ENCODE peak calls at places on chromosomes 11 and 22, in five cellular contexts. B is GM12865, K is OCI-M1, E is lower lobe of right lung, D is fibroblast of mammary gland. H is an unnamed sample.

GRCh38 chr11:19164230-19164855 is 37.4 kb downstream of the CSRP3 start:
- DNase-seq in B (no peak), E (no peak), K (no peak), D (no peak), H (no peak)

GRCh38 chr22:20456064-20456721 is 18.6 kb upstream of the SCARF2 start:
- DNase-seq in E (peak; percentile 82), B (peak; percentile 88), D (peak; percentile 83), K (peak; percentile 90), H (peak; percentile 84)

GRCh38 chr22:29719894-29720645 is at the start of gene CABP7:
- DNase-seq in K (no peak), E (no peak), D (no peak), B (no peak), H (peak; percentile 16)

GRCh38 chr11:27977031-27977430 is 130.9 kb downstream of the KIF18A start:
- DNase-seq in D (peak; percentile 33), E (no peak), B (no peak), K (no peak), H (peak; percentile 93)

GRCh38 chr11:12074529-12075195 is 35.7 kb upstream of the MICAL2 start:
- DNase-seq in D (peak; percentile 65), E (no peak), K (no peak), B (no peak), H (no peak)

GRCh38 chr11:14644396-14645246 is 1.0 kb downstream of the PDE3B start:
- DNase-seq in K (peak; percentile 65), D (no peak), E (peak; percentile 61), B (peak; percentile 52), H (peak; percentile 5)

GRCh38 chr22:23178512-23179254 is 1.6 kb upstream of the BCR start:
- DNase-seq in D (peak; percentile 53), B (peak; percentile 66), K (peak; percentile 84), E (peak; percentile 75), H (peak; percentile 69)

GRCh38 chr11:75777461-75778110 is 9.0 kb downstream of the DGAT2 start:
- DNase-seq in E (peak; percentile 48), D (peak; percentile 8), K (peak; percentile 57), B (no peak), H (peak; percentile 60)

GRCh38 chr22:46592390-46592872 is 27.8 kb upstream of the GRAMD4 start:
- DNase-seq in E (peak; percentile 70), B (peak; percentile 83), K (peak; percentile 55), D (peak; percentile 59), H (peak; percentile 75)

GRCh38 chr11:83257638-83258229 is 28.4 kb downstream of the CCDC90B start:
- DNase-seq in D (peak; percentile 89), B (no peak), K (no peak), E (no peak), H (peak; percentile 93)

GRCh38 chr22:44753189-44754042 is 1.0 kb downstream of the ARHGAP8 start:
- DNase-seq in D (peak; percentile 58), B (no peak), E (no peak), K (no peak), H (no peak)

GRCh38 chr11:125289419-125290088 is 125.0 kb downstream of the PKNOX2 start:
- DNase-seq in K (no peak), D (no peak), B (no peak), E (no peak), H (no peak)

GRCh38 chr11:88402192-88402715 is 64.7 kb upstream of the CTSC start:
- DNase-seq in B (peak; percentile 45), E (no peak), D (peak; percentile 91), K (peak; percentile 85), H (peak; percentile 87)

GRCh38 chr22:24554316-24555159 is at the start of gene GUCD1:
- DNase-seq in B (peak; percentile 52), D (peak; percentile 47), K (peak; percentile 73), E (peak; percentile 54), H (peak; percentile 60)

GRCh38 chr11:74321487-74322188 is 10.2 kb upstream of the P4HA3 start:
- DNase-seq in D (peak; percentile 82), B (peak; percentile 54), K (peak; percentile 93), E (no peak), H (peak; percentile 20)

GRCh38 chr22:38017272-38017920 is 33.0 kb upstream of the SOX10 start:
- DNase-seq in K (peak; percentile 30), D (peak; percentile 72), E (peak; percentile 89), B (no peak), H (peak; percentile 33)

GRCh38 chr11:77092382-77092781 is 10.3 kb upstream of the OMP start:
- DNase-seq in K (no peak), B (no peak), E (peak; percentile 37), D (no peak), H (no peak)

GRCh38 chr22:19775496-19776325 is 15.1 kb downstream of the TBX1 start:
- DNase-seq in K (no peak), D (no peak), B (peak; percentile 14), E (no peak), H (no peak)

GRCh38 chr11:109926941-109927340 is 166.3 kb upstream of the ZC3H12C start:
- DNase-seq in D (no peak), E (no peak), K (peak; percentile 52), B (no peak), H (no peak)

GRCh38 chr11:62687508-62688396 is 1.6 kb downstream of the LRRN4CL start:
- DNase-seq in K (no peak), E (no peak), D (no peak), B (no peak), H (no peak)

GRCh38 chr11:1303973-1304372 is 5.5 kb downstream of the TOLLIP start:
- DNase-seq in D (peak; percentile 21), K (no peak), E (peak; percentile 75), B (no peak), H (no peak)

GRCh38 chr11:57406337-57406904 is 16.0 kb upstream of the PRG2 start:
- DNase-seq in E (no peak), K (no peak), B (peak; percentile 58), D (peak; percentile 60), H (peak; percentile 42)

GRCh38 chr22:37253164-37253660 is 9.1 kb upstream of the RAC2 start:
- DNase-seq in K (no peak), D (no peak), E (no peak), B (no peak), H (peak; percentile 62)

GRCh38 chr11:91664521-91664920 is 560.1 kb upstream of the FAT3 start:
- DNase-seq in B (no peak), K (no peak), E (no peak), D (no peak), H (no peak)

GRCh38 chr11:134460044-134460371 is 48.0 kb upstream of the B3GAT1 start:
- DNase-seq in B (no peak), K (no peak), E (no peak), D (no peak), H (no peak)

GRCh38 chr11:119727523-119728081 is 1.4 kb downstream of the NECTIN1 start:
- DNase-seq in K (peak; percentile 60), E (peak; percentile 61), D (no peak), B (peak; percentile 10), H (peak; percentile 33)

GRCh38 chr11:27381238-27381666 is 18.2 kb upstream of the CCDC34 start:
- DNase-seq in D (no peak), K (no peak), E (no peak), B (no peak), H (no peak)

GRCh38 chr22:24962094-24962493 is 9.6 kb downstream of the KIAA1671 start:
- DNase-seq in D (no peak), K (no peak), E (no peak), B (no peak), H (no peak)

GRCh38 chr11:47179655-47179991 is 2.9 kb upstream of the ARFGAP2 start:
- DNase-seq in D (peak; percentile 40), E (no peak), K (peak; percentile 69), B (peak; percentile 78), H (peak; percentile 64)

GRCh38 chr11:84408946-84409411 is 1122.8 kb upstream of the CCDC90B start:
- DNase-seq in B (no peak), E (no peak), K (no peak), D (peak; percentile 79), H (no peak)

GRCh38 chr11:19437760-19438159 is 197.0 kb upstream of the E2F8 start:
- DNase-seq in K (no peak), E (no peak), B (no peak), D (peak; percentile 85), H (peak; percentile 71)

GRCh38 chr11:11408436-11409221 is 55.6 kb upstream of the CSNK2A3 start:
- DNase-seq in K (no peak), E (no peak), B (no peak), D (peak; percentile 90), H (no peak)